ENCODE peak calls at places on chromosome 18, in eight cellular contexts. One of them, this sample, is unnamed.

GRCh38 chr18:29439398-29439797 is 1262.5 kb upstream of the CDH2 start:
- DNase-seq in spleen: no peak
- DNase-seq in breast epithelium: no peak
- DNase-seq in adrenal gland: no peak
- DNase-seq in neuronal stem cell: no peak
- DNase-seq in ovary: no peak
- DNase-seq in hepatocyte: no peak
- DNase-seq in left lung: no peak
- DNase-seq in this sample: no peak

GRCh38 chr18:7987284-7987976 is 420.3 kb downstream of the PTPRM start:
- DNase-seq in adrenal gland: no peak
- DNase-seq in ovary: no peak
- DNase-seq in hepatocyte: no peak
- DNase-seq in neuronal stem cell: no peak
- DNase-seq in spleen: no peak
- DNase-seq in left lung: no peak
- DNase-seq in breast epithelium: no peak
- DNase-seq in this sample: no peak

GRCh38 chr18:48663931-48664847 is 125.4 kb downstream of the CTIF start:
- DNase-seq in spleen: peak; percentile 90
- DNase-seq in hepatocyte: peak; percentile 71
- DNase-seq in ovary: peak; percentile 78
- DNase-seq in breast epithelium: peak; percentile 73
- DNase-seq in neuronal stem cell: peak; percentile 66
- DNase-seq in left lung: peak; percentile 68
- DNase-seq in adrenal gland: peak; percentile 86
- DNase-seq in this sample: peak; percentile 71

GRCh38 chr18:3152294-3152693 is 67.5 kb downstream of the MYOM1 start:
- DNase-seq in spleen: no peak
- DNase-seq in left lung: no peak
- DNase-seq in neuronal stem cell: no peak
- DNase-seq in breast epithelium: no peak
- DNase-seq in adrenal gland: no peak
- DNase-seq in hepatocyte: no peak
- DNase-seq in ovary: no peak
- DNase-seq in this sample: no peak

GRCh38 chr18:59612461-59612860 is 84.8 kb downstream of the CCBE1 start:
- DNase-seq in adrenal gland: peak; percentile 36
- DNase-seq in left lung: no peak
- DNase-seq in neuronal stem cell: no peak
- DNase-seq in breast epithelium: no peak
- DNase-seq in hepatocyte: no peak
- DNase-seq in ovary: no peak
- DNase-seq in spleen: no peak
- DNase-seq in this sample: no peak

GRCh38 chr18:59881728-59882685 is 17.8 kb upstream of the PMAIP1 start:
- DNase-seq in ovary: no peak
- DNase-seq in adrenal gland: no peak
- DNase-seq in spleen: no peak
- DNase-seq in breast epithelium: no peak
- DNase-seq in hepatocyte: peak; percentile 57
- DNase-seq in neuronal stem cell: no peak
- DNase-seq in left lung: no peak
- DNase-seq in this sample: no peak

GRCh38 chr18:26956894-26957293 is 91.4 kb upstream of the AQP4 start:
- DNase-seq in ovary: no peak
- DNase-seq in spleen: no peak
- DNase-seq in breast epithelium: no peak
- DNase-seq in left lung: no peak
- DNase-seq in adrenal gland: no peak
- DNase-seq in hepatocyte: no peak
- DNase-seq in neuronal stem cell: no peak
- DNase-seq in this sample: no peak

GRCh38 chr18:55323051-55323994 is 264.7 kb downstream of the TCF4 start:
- DNase-seq in breast epithelium: no peak
- DNase-seq in spleen: no peak
- DNase-seq in hepatocyte: no peak
- DNase-seq in neuronal stem cell: no peak
- DNase-seq in left lung: no peak
- DNase-seq in adrenal gland: peak; percentile 32
- DNase-seq in ovary: peak; percentile 18
- DNase-seq in this sample: no peak

GRCh38 chr18:57185434-57185833 is 38.5 kb downstream of the BOD1L2 start:
- DNase-seq in adrenal gland: no peak
- DNase-seq in left lung: no peak
- DNase-seq in neuronal stem cell: no peak
- DNase-seq in breast epithelium: no peak
- DNase-seq in hepatocyte: no peak
- DNase-seq in ovary: no peak
- DNase-seq in spleen: no peak
- DNase-seq in this sample: no peak

GRCh38 chr18:49898421-49898820 is 85.1 kb upstream of the ACAA2 start:
- DNase-seq in spleen: no peak
- DNase-seq in left lung: peak; percentile 42
- DNase-seq in breast epithelium: no peak
- DNase-seq in ovary: peak; percentile 35
- DNase-seq in hepatocyte: peak; percentile 84
- DNase-seq in neuronal stem cell: peak; percentile 86
- DNase-seq in adrenal gland: peak; percentile 72
- DNase-seq in this sample: peak; percentile 30

GRCh38 chr18:62279561-62279960 is 45.5 kb upstream of the TNFRSF11A start:
- DNase-seq in hepatocyte: no peak
- DNase-seq in ovary: no peak
- DNase-seq in breast epithelium: no peak
- DNase-seq in adrenal gland: no peak
- DNase-seq in spleen: no peak
- DNase-seq in neuronal stem cell: peak; percentile 32
- DNase-seq in left lung: no peak
- DNase-seq in this sample: no peak

GRCh38 chr18:51867767-51868166 is 472.2 kb upstream of the DCC start:
- DNase-seq in breast epithelium: no peak
- DNase-seq in hepatocyte: peak; percentile 62
- DNase-seq in ovary: no peak
- DNase-seq in left lung: no peak
- DNase-seq in spleen: no peak
- DNase-seq in neuronal stem cell: peak; percentile 11
- DNase-seq in adrenal gland: no peak
- DNase-seq in this sample: no peak

GRCh38 chr18:4455113-4455811 is at the start of gene DLGAP1:
- DNase-seq in hepatocyte: peak; percentile 84
- DNase-seq in breast epithelium: peak; percentile 60
- DNase-seq in neuronal stem cell: peak; percentile 79
- DNase-seq in adrenal gland: peak; percentile 26
- DNase-seq in spleen: peak; percentile 74
- DNase-seq in ovary: peak; percentile 56
- DNase-seq in left lung: peak; percentile 80
- DNase-seq in this sample: no peak

GRCh38 chr18:63897072-63897471 is 9.6 kb downstream of the SERPINB2 start:
- DNase-seq in hepatocyte: no peak
- DNase-seq in spleen: no peak
- DNase-seq in neuronal stem cell: no peak
- DNase-seq in adrenal gland: peak; percentile 25
- DNase-seq in left lung: no peak
- DNase-seq in breast epithelium: no peak
- DNase-seq in ovary: no peak
- DNase-seq in this sample: no peak

GRCh38 chr18:49052891-49053644 is 102.3 kb upstream of the SMAD7 start:
- DNase-seq in breast epithelium: no peak
- DNase-seq in adrenal gland: no peak
- DNase-seq in left lung: no peak
- DNase-seq in hepatocyte: no peak
- DNase-seq in spleen: no peak
- DNase-seq in ovary: no peak
- DNase-seq in neuronal stem cell: no peak
- DNase-seq in this sample: no peak

GRCh38 chr18:31451625-31452024 is 4.1 kb downstream of the DSG3 start:
- DNase-seq in spleen: no peak
- DNase-seq in ovary: no peak
- DNase-seq in hepatocyte: no peak
- DNase-seq in left lung: no peak
- DNase-seq in breast epithelium: no peak
- DNase-seq in neuronal stem cell: no peak
- DNase-seq in adrenal gland: no peak
- DNase-seq in this sample: no peak

GRCh38 chr18:48719988-48720654 is 181.3 kb downstream of the CTIF start:
- DNase-seq in ovary: no peak
- DNase-seq in hepatocyte: no peak
- DNase-seq in spleen: no peak
- DNase-seq in breast epithelium: no peak
- DNase-seq in neuronal stem cell: no peak
- DNase-seq in left lung: no peak
- DNase-seq in adrenal gland: peak; percentile 54
- DNase-seq in this sample: no peak

GRCh38 chr18:51235011-51235789 is 37.7 kb upstream of the MEX3C start:
- DNase-seq in hepatocyte: peak; percentile 16
- DNase-seq in breast epithelium: no peak
- DNase-seq in ovary: no peak
- DNase-seq in spleen: no peak
- DNase-seq in neuronal stem cell: no peak
- DNase-seq in adrenal gland: no peak
- DNase-seq in left lung: no peak
- DNase-seq in this sample: no peak

GRCh38 chr18:67651438-67651837 is 134.9 kb upstream of the DSEL start:
- DNase-seq in adrenal gland: no peak
- DNase-seq in ovary: no peak
- DNase-seq in hepatocyte: no peak
- DNase-seq in neuronal stem cell: no peak
- DNase-seq in left lung: no peak
- DNase-seq in breast epithelium: no peak
- DNase-seq in spleen: no peak
- DNase-seq in this sample: no peak

GRCh38 chr18:43883886-43884285 is 606.6 kb upstream of the SYT4 start:
- DNase-seq in spleen: no peak
- DNase-seq in neuronal stem cell: no peak
- DNase-seq in breast epithelium: no peak
- DNase-seq in ovary: no peak
- DNase-seq in left lung: no peak
- DNase-seq in adrenal gland: no peak
- DNase-seq in hepatocyte: no peak
- DNase-seq in this sample: no peak

GRCh38 chr18:9433616-9434239 is 41.6 kb upstream of the RALBP1 start:
- DNase-seq in left lung: no peak
- DNase-seq in adrenal gland: no peak
- DNase-seq in breast epithelium: no peak
- DNase-seq in hepatocyte: no peak
- DNase-seq in ovary: no peak
- DNase-seq in spleen: no peak
- DNase-seq in neuronal stem cell: no peak
- DNase-seq in this sample: no peak
- H3K27ac ChIP-seq in left lung: peak overlapping the region; percentile 21
- H3K27ac ChIP-seq in adrenal gland: no peak overlapping the region
- H3K27ac ChIP-seq in breast epithelium: no peak overlapping the region
- H3K27ac ChIP-seq in hepatocyte: peak overlapping the region; percentile 80
- H3K27ac ChIP-seq in ovary: no peak overlapping the region
- H3K27ac ChIP-seq in spleen: peak overlapping the region; percentile 34
- H3K27ac ChIP-seq in neuronal stem cell: peak overlapping the region; percentile 99
- H3K27ac ChIP-seq in this sample: peak overlapping the region; percentile 23

DNA sequence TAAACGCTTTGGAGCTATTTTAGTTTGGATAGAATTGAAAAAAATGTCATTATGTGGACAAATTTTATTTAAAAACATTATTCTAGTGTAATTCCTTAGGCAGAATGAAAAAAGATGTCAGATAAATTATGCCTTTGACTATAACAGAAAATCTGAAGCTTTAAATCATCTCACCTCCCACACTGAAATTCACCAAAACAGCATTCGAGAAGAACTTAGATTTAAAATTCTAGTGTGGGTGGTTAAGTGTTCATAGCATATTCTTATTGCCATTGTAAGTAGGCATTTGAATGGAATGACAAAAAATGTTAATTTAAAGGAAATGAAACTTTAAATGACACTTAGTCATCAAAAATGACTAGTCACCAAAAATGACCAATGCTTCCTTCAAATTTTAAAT is 7.1 kb upstream of the ZNF407 start:
- DNase-seq in adrenal gland: no peak
- DNase-seq in neuronal stem cell: no peak
- DNase-seq in breast epithelium: no peak
- DNase-seq in hepatocyte: no peak
- DNase-seq in spleen: no peak
- DNase-seq in ovary: no peak
- DNase-seq in left lung: no peak
- DNase-seq in this sample: no peak
- H3K4me1 ChIP-seq in adrenal gland: no peaks in the 10 kb centered on the region
- H3K4me1 ChIP-seq in neuronal stem cell: no peaks in the 10 kb centered on the region
- H3K4me1 ChIP-seq in breast epithelium: peaks cover 2% of the 10 kb centered on the region
- H3K4me1 ChIP-seq in hepatocyte: peaks cover 3% of the 10 kb centered on the region
- H3K4me1 ChIP-seq in spleen: peaks cover 69% of the 10 kb centered on the region
- H3K4me1 ChIP-seq in ovary: no peaks in the 10 kb centered on the region
- H3K4me1 ChIP-seq in left lung: peaks cover 55% of the 10 kb centered on the region
- H3K4me1 ChIP-seq in this sample: peaks cover 12% of the 10 kb centered on the region

DNA sequence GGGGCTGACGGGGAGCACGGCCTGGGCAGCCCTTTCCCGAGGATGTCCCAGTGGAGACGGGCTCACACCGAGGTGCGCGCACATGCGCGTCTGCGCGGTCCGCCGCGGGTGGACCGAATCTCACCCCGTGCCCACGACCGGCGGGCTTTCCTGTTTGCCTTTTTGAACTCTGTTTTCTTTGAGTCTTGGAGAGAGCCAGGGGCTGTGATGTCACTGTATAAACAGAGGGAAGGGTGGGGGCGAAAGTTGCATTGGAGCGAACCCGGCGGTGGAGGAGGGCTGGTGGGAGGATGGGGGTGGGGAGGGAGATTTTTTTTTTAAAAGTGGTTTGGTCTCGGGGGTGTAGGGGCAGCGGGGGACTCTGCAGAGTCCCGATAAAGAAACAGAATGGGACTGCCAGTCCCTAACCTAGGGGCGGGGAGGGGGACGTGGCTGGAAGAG is 141.2 kb upstream of the CTAGE1 start:
- DNase-seq in ovary: peak; percentile 82
- DNase-seq in hepatocyte: peak; percentile 89
- DNase-seq in breast epithelium: peak; percentile 52
- DNase-seq in neuronal stem cell: no peak
- DNase-seq in adrenal gland: peak; percentile 80
- DNase-seq in spleen: peak; percentile 77
- DNase-seq in left lung: peak; percentile 67
- DNase-seq in this sample: peak; percentile 66
- H3K27ac ChIP-seq in ovary: peak overlapping the region; percentile 82
- H3K27ac ChIP-seq in hepatocyte: peak overlapping the region; percentile 99
- H3K27ac ChIP-seq in breast epithelium: peak overlapping the region; percentile 76
- H3K27ac ChIP-seq in neuronal stem cell: no peak overlapping the region
- H3K27ac ChIP-seq in adrenal gland: peak overlapping the region; percentile 98
- H3K27ac ChIP-seq in spleen: peak overlapping the region; percentile 84
- H3K27ac ChIP-seq in left lung: peak overlapping the region; percentile 84
- H3K27ac ChIP-seq in this sample: peak overlapping the region; percentile 98

DNA sequence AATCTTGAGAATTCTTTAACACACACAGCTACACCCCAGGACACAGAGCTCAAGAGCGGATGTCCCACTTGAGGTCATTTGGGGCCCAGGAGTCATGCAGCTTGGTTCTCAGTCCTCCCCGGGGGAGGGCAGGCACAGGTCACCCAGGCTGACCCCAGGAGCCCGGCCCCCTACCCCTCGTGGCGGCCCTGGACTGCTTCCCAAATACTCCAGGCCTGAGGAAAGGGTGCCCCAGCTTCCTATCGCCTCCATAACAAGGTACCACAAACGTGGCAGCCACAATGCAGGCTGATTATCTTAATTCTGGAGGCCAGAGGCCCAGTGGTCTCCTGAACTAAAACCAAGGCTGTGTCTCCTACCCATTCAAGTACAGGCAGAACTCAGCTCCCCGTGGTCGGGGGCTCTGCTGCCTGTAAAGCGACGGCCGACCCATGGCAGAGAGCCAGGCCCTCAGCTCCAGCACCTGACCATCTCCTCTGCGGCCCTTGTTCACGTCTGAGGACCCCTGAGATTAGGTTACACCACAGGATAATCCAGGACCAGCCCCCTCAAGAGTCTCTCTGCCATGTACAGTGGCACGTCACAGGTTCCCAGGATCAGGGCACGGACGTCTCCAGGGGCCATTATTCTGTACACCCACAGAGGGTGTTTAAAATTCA is 10.5 kb downstream of the SLC66A2 start:
- DNase-seq in breast epithelium: peak; percentile 19
- DNase-seq in neuronal stem cell: no peak
- DNase-seq in ovary: peak; percentile 17
- DNase-seq in spleen: peak; percentile 47
- DNase-seq in hepatocyte: no peak
- DNase-seq in left lung: peak; percentile 19
- DNase-seq in adrenal gland: peak; percentile 21
- DNase-seq in this sample: no peak
- H3K4me1 ChIP-seq in breast epithelium: peaks cover 6% of the 10 kb centered on the region
- H3K4me1 ChIP-seq in neuronal stem cell: peaks cover 5% of the 10 kb centered on the region
- H3K4me1 ChIP-seq in ovary: peaks cover 11% of the 10 kb centered on the region
- H3K4me1 ChIP-seq in spleen: peaks cover 53% of the 10 kb centered on the region
- H3K4me1 ChIP-seq in hepatocyte: peaks cover 14% of the 10 kb centered on the region
- H3K4me1 ChIP-seq in left lung: peaks cover 1% of the 10 kb centered on the region
- H3K4me1 ChIP-seq in adrenal gland: no peaks in the 10 kb centered on the region
- H3K4me1 ChIP-seq in this sample: peaks cover 69% of the 10 kb centered on the region

This sample was measured in left ventricle myocardium inferior.